ENCODE peak calls at places on chromosome 4, in six cellular contexts. B, D, I, F, L and E are unnamed samples.

GRCh38 chr4:152935138-152935537 is 985 bp upstream of the FHDC1 start:
- DNase-seq in B (peak), D (no peak), I (no peak), F (no peak), L (no peak), E (peak)

GRCh38 chr4:1176398-1177273 is 4.3 kb upstream of the SPON2 start:
- DNase-seq in B (no peak), D (no peak), I (no peak), F (no peak), L (no peak), E (no peak)

GRCh38 chr4:5758741-5759140 is 47.7 kb downstream of the EVC start:
- DNase-seq in B (no peak), D (no peak), I (no peak), F (peak), L (no peak), E (peak)

GRCh38 chr4:80918004-80918403 is 112.5 kb upstream of the BMP3 start:
- DNase-seq in B (no peak), D (no peak), I (no peak), F (peak), L (no peak), E (peak)

GRCh38 chr4:7320413-7320812 is 114.3 kb downstream of the PSAPL1 start:
- DNase-seq in B (no peak), D (no peak), I (no peak), F (no peak), L (no peak), E (no peak)

GRCh38 chr4:30920043-30920442 is 199.9 kb downstream of the PCDH7 start:
- DNase-seq in B (peak), D (no peak), I (no peak), F (no peak), L (no peak), E (no peak)

GRCh38 chr4:148834804-148835598 is 392.8 kb upstream of the NR3C2 start:
- DNase-seq in B (no peak), D (no peak), I (peak), F (peak), L (no peak), E (peak)

GRCh38 chr4:119286377-119287002 is 35.4 kb downstream of the FABP2 start:
- DNase-seq in B (no peak), D (no peak), I (no peak), F (peak), L (no peak), E (no peak)

GRCh38 chr4:124173892-124174291 is 538.6 kb downstream of the ANKRD50 start:
- DNase-seq in B (no peak), D (no peak), I (no peak), F (no peak), L (no peak), E (no peak)

GRCh38 chr4:176193898-176194297 is 1.5 kb downstream of the SPATA4 start:
- DNase-seq in B (no peak), D (no peak), I (no peak), F (peak), L (no peak), E (peak)

GRCh38 chr4:24010994-24011393 is 121.1 kb upstream of the PPARGC1A start:
- DNase-seq in B (no peak), D (no peak), I (no peak), F (no peak), L (no peak), E (no peak)

GRCh38 chr4:73189274-73189810 is 69.3 kb downstream of the ANKRD17 start:
- DNase-seq in B (no peak), D (no peak), I (no peak), F (peak), L (no peak), E (peak)

GRCh38 chr4:172095161-172095560 is 282.0 kb downstream of the GALNTL6 start:
- DNase-seq in B (no peak), D (no peak), I (no peak), F (no peak), L (no peak), E (no peak)

GRCh38 chr4:139083533-139084424 is 68.2 kb downstream of the NOCT start:
- DNase-seq in B (peak), D (peak), I (peak), F (peak), L (peak), E (peak)

GRCh38 chr4:139085141-139085540 is 69.6 kb downstream of the NOCT start:
- DNase-seq in B (no peak), D (no peak), I (no peak), F (peak), L (no peak), E (no peak)

GRCh38 chr4:139082750-139083532 is 67.4 kb downstream of the NOCT start:
- DNase-seq in B (peak), D (peak), I (peak), F (peak), L (peak), E (peak)

GRCh38 chr4:139078926-139079325 is 63.3 kb downstream of the NOCT start:
- DNase-seq in B (no peak), D (no peak), I (no peak), F (no peak), L (no peak), E (no peak)

GRCh38 chr4:139084425-139085093 is 69.0 kb downstream of the NOCT start:
- DNase-seq in B (peak), D (no peak), I (no peak), F (no peak), L (no peak), E (no peak)
- TF ChIP-seq CTCF in B (no peak), D (no peak), I (no peak), F (no peak), L (no peak), E (no peak)

GRCh38 chr4:180757927-180758326 is 1485.3 kb upstream of the TENM3 start:
- DNase-seq in B (no peak), D (no peak), I (no peak), F (no peak), L (no peak), E (no peak)
- TF ChIP-seq CTCF in B (no peak), D (no peak), I (no peak), F (no peak), L (no peak), E (no peak)

GRCh38 chr4:167989815-167990214 is 102.5 kb upstream of the ANXA10 start:
- DNase-seq in B (no peak), D (no peak), I (no peak), F (peak), L (no peak), E (peak)
- TF ChIP-seq CTCF in B (no peak), D (no peak), I (no peak), F (peak), L (no peak), E (peak)

DNA sequence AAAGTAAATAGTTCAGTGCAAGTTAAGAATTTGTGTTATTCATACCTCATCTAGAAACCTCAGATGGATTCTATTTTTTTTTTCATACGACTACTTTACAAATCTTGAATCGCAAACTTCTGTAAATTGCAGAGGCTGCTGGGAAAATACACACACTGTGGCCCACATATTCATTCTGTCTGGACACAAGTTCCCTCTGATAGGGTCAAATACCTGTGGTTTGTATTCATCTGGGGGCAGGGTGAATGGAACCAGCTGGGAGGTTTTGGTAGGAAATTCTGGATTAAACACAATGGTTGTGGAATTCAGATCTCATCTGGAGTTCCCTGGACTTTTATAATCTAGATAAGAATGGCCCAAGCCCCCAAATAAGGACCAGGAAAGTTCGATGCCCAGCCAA is 56.2 kb downstream of the SPATA18 start:
- DNase-seq in B (no peak), D (no peak), I (no peak), F (peak), L (no peak), E (no peak)
- TF ChIP-seq CTCF in B (no peak), D (no peak), I (no peak), F (no peak), L (no peak), E (no peak)